ENCODE peak calls at places on chromosome 2, in seven cellular contexts. X is IMR-90, K is breast epithelium, F is gastrocnemius medialis, O is A549, H is heart left ventricle, D is GM12891. C is an unnamed sample.

GRCh38 chr2:238269741-238270140 is 18.7 kb downstream of the PER2 start:
- DNase-seq in X (no peak), K (no peak), F (no peak), O (no peak), H (no peak), D (no peak), C (no peak)

GRCh38 chr2:69742170-69742952 is 427 bp downstream of the ANXA4 start:
- DNase-seq in X (peak; percentile 11), K (no peak), F (no peak), O (peak; percentile 48), H (no peak), D (no peak), C (no peak)

GRCh38 chr2:30234180-30234971 is 3.0 kb downstream of the LBH start:
- DNase-seq in X (peak; percentile 96), K (no peak), F (no peak), O (peak; percentile 89), H (no peak), D (no peak), C (no peak)

GRCh38 chr2:48531141-48531648 is 1.2 kb downstream of the STON1 start:
- DNase-seq in X (peak; percentile 68), K (no peak), F (no peak), O (no peak), H (peak; percentile 24), D (no peak), C (no peak)

GRCh38 chr2:233700028-233700635 is 7.4 kb downstream of the UGT1A6 start:
- DNase-seq in X (peak; percentile 69), K (no peak), F (no peak), O (peak; percentile 98), H (no peak), D (no peak), C (no peak)

GRCh38 chr2:37832590-37833197 is 92.4 kb upstream of the RMDN2 start:
- DNase-seq in X (peak; percentile 86), K (peak; percentile 82), F (peak; percentile 74), O (peak; percentile 84), H (peak; percentile 88), D (peak; percentile 36), C (peak; percentile 45)

GRCh38 chr2:288743-289361 is 961 bp upstream of the ALKAL2 start:
- DNase-seq in X (no peak), K (no peak), F (no peak), O (no peak), H (no peak), D (no peak), C (no peak)

GRCh38 chr2:2843969-2844548 is 513.0 kb upstream of the MYT1L start:
- DNase-seq in X (no peak), K (no peak), F (no peak), O (no peak), H (peak; percentile 7), D (no peak), C (no peak)

GRCh38 chr2:181546086-181546485 is 88.9 kb downstream of the ITGA4 start:
- DNase-seq in X (peak; percentile 8), K (no peak), F (no peak), O (no peak), H (no peak), D (no peak), C (no peak)

GRCh38 chr2:55425449-55425848 is 5.8 kb upstream of the CCDC88A start:
- DNase-seq in X (peak; percentile 94), K (no peak), F (no peak), O (peak; percentile 89), H (no peak), D (no peak), C (no peak)

GRCh38 chr2:29405266-29405665 is 290.1 kb downstream of the CLIP4 start:
- DNase-seq in X (no peak), K (no peak), F (no peak), O (no peak), H (no peak), D (no peak), C (no peak)

GRCh38 chr2:229575569-229576315 is 138.6 kb downstream of the DNER start:
- DNase-seq in X (no peak), K (no peak), F (no peak), O (no peak), H (no peak), D (no peak), C (no peak)

GRCh38 chr2:96423281-96423680 is 81.9 kb downstream of the NEURL3 start:
- DNase-seq in X (no peak), K (no peak), F (no peak), O (no peak), H (no peak), D (no peak), C (no peak)

GRCh38 chr2:230910546-230911135 is 14.4 kb downstream of the GPR55 start:
- DNase-seq in X (no peak), K (peak; percentile 25), F (no peak), O (no peak), H (no peak), D (no peak), C (no peak)

GRCh38 chr2:147937744-147938349 is 82.7 kb downstream of the ORC4 start:
- DNase-seq in X (peak; percentile 40), K (no peak), F (no peak), O (peak; percentile 37), H (no peak), D (no peak), C (no peak)

GRCh38 chr2:230908595-230909191 is 16.3 kb downstream of the GPR55 start:
- DNase-seq in X (peak; percentile 93), K (peak; percentile 12), F (no peak), O (peak; percentile 58), H (peak; percentile 18), D (no peak), C (no peak)

GRCh38 chr2:180012523-180012922 is 5.4 kb upstream of the CWC22 start:
- DNase-seq in X (peak; percentile 85), K (no peak), F (no peak), O (peak; percentile 16), H (no peak), D (no peak), C (no peak)

GRCh38 chr2:9703085-9703641 is 72.4 kb upstream of the YWHAQ start:
- DNase-seq in X (peak; percentile 71), K (no peak), F (no peak), O (peak; percentile 97), H (peak; percentile 46), D (no peak), C (no peak)

GRCh38 chr2:136208682-136209081 is 90.7 kb upstream of the CXCR4 start:
- DNase-seq in X (no peak), K (no peak), F (no peak), O (no peak), H (no peak), D (no peak), C (no peak)
- TF ChIP-seq POLR2A in X (no peak), K (no peak), F (no peak), O (no peak), H (no peak), D (no peak), C (no peak)

GRCh38 chr2:99488587-99488998 is 1.2 kb downstream of the REV1 start:
- DNase-seq in X (peak; percentile 39), K (no peak), F (no peak), O (peak; percentile 28), H (no peak), D (no peak), C (no peak)
- TF ChIP-seq POLR2A in X (no peak), K (no peak), F (no peak), O (no peak), H (no peak), D (no peak), C (no peak)

GRCh38 chr2:12717988-12718661 is 1.4 kb downstream of the TRIB2 start:
- DNase-seq in X (peak; percentile 27), K (no peak), F (no peak), O (no peak), H (no peak), D (no peak), C (no peak)

GRCh38 chr2:12718662-12719399 is 2.1 kb downstream of the TRIB2 start:
- DNase-seq in X (no peak), K (no peak), F (no peak), O (no peak), H (no peak), D (no peak), C (no peak)

GRCh38 chr2:12715878-12716249 is 872 bp upstream of the TRIB2 start:
- DNase-seq in X (peak; percentile 78), K (peak; percentile 78), F (no peak), O (peak; percentile 61), H (peak; percentile 84), D (peak; percentile 42), C (no peak)

GRCh38 chr2:12716250-12717190 is at the start of gene TRIB2:
- DNase-seq in X (peak; percentile 84), K (peak; percentile 68), F (peak; percentile 77), O (peak; percentile 63), H (peak; percentile 94), D (peak; percentile 85), C (peak; percentile 67)

GRCh38 chr2:12717191-12717987 is 653 bp downstream of the TRIB2 start:
- DNase-seq in X (peak; percentile 61), K (no peak), F (no peak), O (peak; percentile 43), H (peak; percentile 69), D (peak; percentile 43), C (peak; percentile 15)
- TF ChIP-seq POLR2A in X (no peak), K (no peak), F (no peak), O (no peak), H (peak; percentile 60), D (no peak), C (peak; percentile 3)

GRCh38 chr2:241862093-241862492 is 3.4 kb upstream of the PDCD1 start:
- DNase-seq in X (no peak), K (no peak), F (no peak), O (no peak), H (no peak), D (no peak), C (no peak)

GRCh38 chr2:241859436-241860183 is 916 bp upstream of the PDCD1 start:
- DNase-seq in X (peak; percentile 36), K (no peak), F (no peak), O (no peak), H (peak; percentile 67), D (peak; percentile 88), C (no peak)

GRCh38 chr2:241859017-241859435 is 332 bp upstream of the PDCD1 start:
- DNase-seq in X (no peak), K (no peak), F (no peak), O (no peak), H (peak; percentile 17), D (no peak), C (no peak)

GRCh38 chr2:241861264-241861663 is 2.6 kb upstream of the PDCD1 start:
- DNase-seq in X (no peak), K (no peak), F (no peak), O (no peak), H (no peak), D (no peak), C (no peak)

DNA sequence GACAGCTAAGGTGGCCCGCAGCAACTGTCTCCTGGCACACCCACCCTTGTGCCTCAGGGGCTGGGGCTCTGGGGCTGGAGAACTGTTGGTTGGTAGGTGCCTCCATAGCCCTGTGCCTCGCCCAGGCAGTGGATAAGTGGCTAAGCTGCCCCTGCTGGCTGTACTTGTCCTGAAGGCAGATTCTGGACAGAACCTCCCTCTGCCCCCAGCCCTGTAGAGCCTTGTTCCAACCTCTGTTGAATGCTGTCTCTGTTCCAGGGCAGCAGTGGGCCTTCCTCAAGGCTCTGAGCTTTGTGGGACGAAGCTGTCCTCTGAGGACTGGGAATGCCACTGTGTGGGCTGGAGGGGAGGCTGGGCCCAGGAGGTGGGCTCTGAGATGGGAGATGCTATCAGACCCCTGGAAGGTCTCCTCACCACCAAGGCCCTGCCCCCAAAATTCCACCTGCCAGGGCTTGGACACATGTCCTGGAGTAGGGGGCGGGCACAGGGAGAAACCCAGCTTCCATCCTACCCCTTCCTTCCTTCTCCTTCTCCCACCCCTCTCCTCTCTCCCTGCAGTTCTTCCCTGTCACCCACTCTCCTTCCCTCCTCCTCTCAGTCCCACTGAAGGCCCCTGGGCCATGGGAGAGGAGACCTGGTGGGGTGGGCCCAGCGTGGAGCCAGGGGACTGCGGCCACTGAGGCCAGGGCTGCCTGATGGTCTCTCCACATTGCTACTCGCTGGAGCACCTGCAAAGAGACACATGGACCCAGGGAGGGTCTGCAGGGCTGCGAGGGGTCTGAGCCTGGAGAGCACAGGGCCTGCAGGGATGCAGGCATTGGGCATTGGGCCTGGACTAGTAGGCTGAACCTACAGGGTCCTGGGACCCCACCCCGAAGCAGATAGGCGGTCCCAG is 1.7 kb upstream of the PDCD1 start:
- DNase-seq in X (no peak), K (no peak), F (no peak), O (no peak), H (no peak), D (no peak), C (no peak)
- TF ChIP-seq POLR2A in X (no peak), K (no peak), F (no peak), O (no peak), H (no peak), D (no peak), C (no peak)

C was measured in esophagus squamous epithelium.